ENCODE peak calls at places on chromosomes 3 and 15, in five cellular contexts. Z, L, R, T and M are unnamed samples.

GRCh38 chr3:55521086-55522060 is 34.3 kb upstream of the WNT5A start:
- DNase-seq in L (no peak), R (no peak), T (peak), Z (no peak), M (peak)

GRCh38 chr15:58332676-58333400 is 99.0 kb upstream of the LIPC start:
- DNase-seq in T (no peak), L (no peak), Z (peak), R (no peak), M (no peak)

GRCh38 chr15:48143856-48144255 is 23.1 kb downstream of the SLC24A5 start:
- DNase-seq in Z (peak), T (no peak), L (no peak), R (no peak), M (no peak)

GRCh38 chr3:116038968-116039950 is 406.0 kb downstream of the LSAMP start:
- DNase-seq in L (no peak), Z (no peak), R (no peak), T (no peak), M (no peak)

GRCh38 chr3:141328286-141329166 is 39.8 kb upstream of the ZBTB38 start:
- DNase-seq in T (no peak), Z (no peak), L (no peak), R (peak), M (no peak)

GRCh38 chr3:50405249-50405648 is 45.9 kb upstream of the TMEM115 start:
- DNase-seq in Z (peak), L (no peak), R (no peak), T (no peak), M (no peak)

GRCh38 chr3:194225988-194226663 is 90.2 kb downstream of the HES1 start:
- DNase-seq in R (no peak), Z (no peak), L (no peak), T (no peak), M (no peak)

GRCh38 chr3:151351216-151351615 is 21.9 kb upstream of the P2RY13 start:
- DNase-seq in L (no peak), Z (no peak), T (no peak), R (no peak), M (no peak)

GRCh38 chr3:14867936-14868570 is 49.3 kb downstream of the FGD5 start:
- DNase-seq in Z (no peak), T (no peak), L (no peak), R (no peak), M (no peak)

GRCh38 chr3:5095879-5096278 is 26.2 kb upstream of the ARL8B start:
- DNase-seq in Z (peak), L (no peak), T (no peak), R (peak), M (no peak)

GRCh38 chr3:170897978-170898377 is 10.5 kb downstream of the EIF5A2 start:
- DNase-seq in R (no peak), L (no peak), T (no peak), Z (no peak), M (no peak)

GRCh38 chr3:146803746-146804145 is 198.6 kb upstream of the PLSCR5 start:
- DNase-seq in Z (peak), L (no peak), R (no peak), T (no peak), M (no peak)

GRCh38 chr3:73827658-73828313 is 203.0 kb upstream of the PDZRN3 start:
- DNase-seq in L (no peak), Z (peak), T (no peak), R (no peak), M (no peak)

GRCh38 chr15:70438776-70439175 is 324.6 kb downstream of the UACA start:
- DNase-seq in L (no peak), T (no peak), Z (no peak), R (peak), M (no peak)

GRCh38 chr3:184186184-184186901 is at the start of gene ABCF3:
- DNase-seq in L (peak), T (no peak), Z (peak), R (peak), M (no peak)

GRCh38 chr15:56944485-56944884 is 26.0 kb downstream of the TCF12 start:
- DNase-seq in Z (no peak), R (no peak), T (no peak), L (no peak), M (no peak)

GRCh38 chr3:188624828-188625227 is 470.9 kb downstream of the LPP start:
- DNase-seq in R (no peak), L (no peak), T (no peak), Z (no peak), M (no peak)

GRCh38 chr3:195080571-195081141 is 190.3 kb downstream of the XXYLT1 start:
- DNase-seq in Z (no peak), T (peak), R (peak), L (no peak), M (peak)

GRCh38 chr3:31132132-31132769 is 237.8 kb upstream of the GADL1 start:
- DNase-seq in R (no peak), T (no peak), L (no peak), Z (peak), M (no peak)

GRCh38 chr15:95174880-95175279 is 943.5 kb downstream of the MCTP2 start:
- DNase-seq in Z (no peak), R (no peak), T (no peak), L (no peak), M (no peak)

GRCh38 chr3:21859124-21859781 is 108.2 kb upstream of the ZNF385D start:
- DNase-seq in L (no peak), T (no peak), R (no peak), Z (no peak), M (peak)

GRCh38 chr15:43006991-43007390 is 86.4 kb upstream of the TTBK2 start:
- DNase-seq in R (no peak), T (no peak), L (no peak), Z (no peak), M (no peak)

GRCh38 chr15:33310481-33311311 is at the start of gene RYR3:
- DNase-seq in T (no peak), Z (no peak), R (no peak), L (no peak), M (peak)

GRCh38 chr3:96844204-96844514 is 29.8 kb downstream of the EPHA6 start:
- DNase-seq in R (no peak), T (no peak), Z (no peak), L (no peak), M (no peak)

GRCh38 chr3:8443829-8444791 is 57.5 kb upstream of the LMCD1 start:
- DNase-seq in Z (peak), L (peak), R (peak), T (peak), M (peak)
- H3K4me3 ChIP-seq in Z (no peak), L (no peak), R (no peak), T (no peak), M (no peak)

GRCh38 chr3:52845691-52846426 is 11.0 kb upstream of the MUSTN1 start:
- DNase-seq in R (peak), T (no peak), L (no peak), Z (no peak), M (no peak)

GRCh38 chr3:52844290-52844985 is 9.6 kb upstream of the MUSTN1 start:
- DNase-seq in T (no peak), L (no peak), R (peak), Z (no peak), M (no peak)

GRCh38 chr3:52846427-52846983 is 11.7 kb upstream of the MUSTN1 start:
- DNase-seq in R (peak), T (no peak), Z (no peak), L (no peak), M (peak)

GRCh38 chr3:52843881-52844280 is 9.1 kb upstream of the MUSTN1 start:
- DNase-seq in R (peak), Z (no peak), T (no peak), L (no peak), M (no peak)

GRCh38 chr3:52845157-52845556 is 10.3 kb upstream of the MUSTN1 start:
- DNase-seq in R (peak), T (peak), L (peak), Z (peak), M (peak)
- H3K27ac ChIP-seq in R (peak), T (peak), L (peak), Z (no peak), M (peak)

GRCh38 chr3:129313415-129313982 is 34.8 kb downstream of the HMCES start:
- DNase-seq in R (no peak), T (no peak), L (no peak), Z (peak), M (no peak)
- TF ChIP-seq POLR2A in R (no peak), T (no peak), L (no peak), Z (no peak), M (no peak)

DNA sequence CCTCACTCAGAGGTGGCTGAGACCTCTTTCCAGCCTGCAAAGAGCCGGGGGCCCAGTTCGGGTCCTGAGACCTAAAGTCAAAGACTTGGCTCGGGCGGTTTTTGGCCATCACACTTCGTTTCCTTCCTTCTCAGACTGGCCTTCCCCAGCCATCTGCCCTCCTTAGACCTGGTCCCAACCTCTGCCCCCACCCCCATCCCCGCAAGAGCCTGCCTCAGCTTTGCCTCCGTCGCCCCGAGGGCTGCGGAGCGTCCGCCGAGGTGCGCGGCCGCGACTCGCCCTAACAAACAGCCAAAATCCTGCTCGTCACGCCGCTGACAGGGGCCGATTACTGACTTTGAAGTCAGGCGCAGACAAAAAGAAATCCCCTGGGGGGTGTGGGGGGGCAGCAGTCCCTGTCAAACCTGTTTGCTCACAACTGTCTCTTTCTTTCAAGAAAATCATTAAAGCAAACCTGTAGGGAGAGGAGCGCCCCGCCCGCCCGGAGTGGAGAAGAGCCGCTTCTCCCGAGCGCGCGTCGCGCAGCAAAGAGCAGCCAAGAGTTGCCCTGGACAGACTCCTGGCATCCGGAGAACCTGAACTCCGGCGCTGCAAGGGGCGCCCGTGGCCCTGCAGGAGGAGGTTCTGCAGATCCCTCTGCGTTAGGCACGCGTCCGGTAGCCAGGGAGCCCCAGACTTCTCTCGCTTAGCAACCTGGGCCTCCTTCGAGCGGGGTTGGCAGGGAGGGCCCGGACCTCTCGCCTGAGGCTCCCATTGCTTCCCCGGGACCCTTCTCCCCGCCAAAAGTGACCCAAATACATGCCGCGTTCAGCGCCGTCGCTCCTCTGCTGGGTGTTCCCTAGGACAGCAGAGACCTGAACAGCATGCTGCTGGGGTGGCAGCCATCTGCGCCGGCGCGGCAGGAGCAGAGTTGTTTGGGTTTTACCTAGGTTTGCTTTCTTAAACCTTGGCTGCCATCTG is 4.5 kb downstream of the SOX14 start:
- DNase-seq in Z (no peak), R (peak), T (no peak), L (no peak), M (no peak)
- H3K4me3 ChIP-seq in Z (no peak), R (peak), T (peak), L (no peak), M (no peak)

GRCh38 chr3:196969001-196969659 is 497 bp upstream of the PIGZ start:
- DNase-seq in R (no peak), L (no peak), Z (no peak), T (no peak), M (peak)
- H3K27ac ChIP-seq in R (peak), L (peak), Z (no peak), T (peak), M (peak)